ENCODE peak calls at places on chromosomes 7 and 10, in four cellular contexts. One of them, this sample, is unnamed.

GRCh38 chr10:661891-662605 is 27.4 kb downstream of the DIP2C start:
- DNase-seq in GM12878: no peak
- DNase-seq in K562: no peak
- DNase-seq in HepG2: no peak
- DNase-seq in this sample: no peak

GRCh38 chr10:126476256-126476655 is 88.0 kb upstream of the ADAM12 start:
- DNase-seq in K562: no peak
- DNase-seq in GM12878: no peak
- DNase-seq in HepG2: no peak
- DNase-seq in this sample: peak; percentile 26

GRCh38 chr7:130065500-130066152 is 4.7 kb upstream of the KLHDC10 start:
- DNase-seq in HepG2: peak; percentile 72
- DNase-seq in GM12878: no peak
- DNase-seq in K562: no peak
- DNase-seq in this sample: no peak

GRCh38 chr10:127884501-127884900 is 8.2 kb downstream of the CLRN3 start:
- DNase-seq in K562: no peak
- DNase-seq in HepG2: no peak
- DNase-seq in GM12878: no peak
- DNase-seq in this sample: no peak

GRCh38 chr7:36303202-36304098 is 86.2 kb upstream of the ANLN start:
- DNase-seq in HepG2: peak; percentile 59
- DNase-seq in GM12878: no peak
- DNase-seq in K562: no peak
- DNase-seq in this sample: no peak

GRCh38 chr7:151837285-151838042 is 39.5 kb downstream of the PRKAG2 start:
- DNase-seq in K562: no peak
- DNase-seq in HepG2: no peak
- DNase-seq in GM12878: no peak
- DNase-seq in this sample: no peak

GRCh38 chr7:27901028-27901760 is 161.2 kb downstream of the TAX1BP1 start:
- DNase-seq in GM12878: peak; percentile 55
- DNase-seq in HepG2: no peak
- DNase-seq in K562: no peak
- DNase-seq in this sample: no peak

GRCh38 chr7:18037609-18038008 is 10.0 kb upstream of the PRPS1L1 start:
- DNase-seq in K562: no peak
- DNase-seq in GM12878: no peak
- DNase-seq in HepG2: no peak
- DNase-seq in this sample: no peak

GRCh38 chr7:80981405-80981804 is 62.6 kb upstream of the SEMA3C start:
- DNase-seq in GM12878: no peak
- DNase-seq in HepG2: no peak
- DNase-seq in K562: no peak
- DNase-seq in this sample: no peak

GRCh38 chr10:71725998-71726672 is 6.6 kb upstream of the C10orf105 start:
- DNase-seq in HepG2: peak; percentile 46
- DNase-seq in GM12878: no peak
- DNase-seq in K562: peak; percentile 67
- DNase-seq in this sample: peak; percentile 60

GRCh38 chr7:151312356-151312755 is 29.3 kb upstream of the NUB1 start:
- DNase-seq in HepG2: no peak
- DNase-seq in GM12878: no peak
- DNase-seq in K562: no peak
- DNase-seq in this sample: no peak

GRCh38 chr10:30459283-30459682 is 25.3 kb downstream of the MAP3K8 start:
- DNase-seq in K562: no peak
- DNase-seq in HepG2: no peak
- DNase-seq in GM12878: no peak
- DNase-seq in this sample: no peak

GRCh38 chr7:101588131-101588935 is 40.8 kb downstream of the MYL10 start:
- DNase-seq in HepG2: no peak
- DNase-seq in K562: no peak
- DNase-seq in GM12878: no peak
- DNase-seq in this sample: no peak

GRCh38 chr7:31171216-31171750 is 119.2 kb downstream of the ADCYAP1R1 start:
- DNase-seq in GM12878: no peak
- DNase-seq in K562: peak; percentile 8
- DNase-seq in HepG2: no peak
- DNase-seq in this sample: no peak

GRCh38 chr7:138032775-138033174 is 30.9 kb upstream of the CREB3L2 start:
- DNase-seq in HepG2: no peak
- DNase-seq in GM12878: no peak
- DNase-seq in K562: no peak
- DNase-seq in this sample: no peak

GRCh38 chr7:155531686-155532085 is 14.7 kb downstream of the CNPY1 start:
- DNase-seq in HepG2: peak; percentile 39
- DNase-seq in GM12878: no peak
- DNase-seq in K562: no peak
- DNase-seq in this sample: no peak

GRCh38 chr7:155534691-155535090 is 11.7 kb downstream of the CNPY1 start:
- DNase-seq in K562: no peak
- DNase-seq in GM12878: no peak
- DNase-seq in HepG2: no peak
- DNase-seq in this sample: no peak

GRCh38 chr7:155532792-155533119 is 13.6 kb downstream of the CNPY1 start:
- DNase-seq in GM12878: no peak
- DNase-seq in K562: no peak
- DNase-seq in HepG2: no peak
- DNase-seq in this sample: no peak

GRCh38 chr7:155533120-155533826 is 13.1 kb downstream of the CNPY1 start:
- DNase-seq in K562: no peak
- DNase-seq in HepG2: no peak
- DNase-seq in GM12878: no peak
- DNase-seq in this sample: no peak

GRCh38 chr7:155533827-155534690 is 12.3 kb downstream of the CNPY1 start:
- DNase-seq in K562: peak; percentile 60
- DNase-seq in HepG2: peak; percentile 16
- DNase-seq in GM12878: no peak
- DNase-seq in this sample: peak; percentile 83
- TF ChIP-seq ESRRA in K562: no peak
- TF ChIP-seq ESRRA in HepG2: no peak
- TF ChIP-seq ESRRA in GM12878: no peak
- TF ChIP-seq ESRRA in this sample: no peak

GRCh38 chr7:131107343-131108211 is 220.1 kb upstream of the MKLN1 start:
- DNase-seq in GM12878: no peak
- DNase-seq in K562: peak; percentile 86
- DNase-seq in HepG2: peak; percentile 83
- DNase-seq in this sample: peak; percentile 32

GRCh38 chr7:131108212-131108980 is 219.3 kb upstream of the MKLN1 start:
- DNase-seq in HepG2: no peak
- DNase-seq in GM12878: no peak
- DNase-seq in K562: peak; percentile 50
- DNase-seq in this sample: peak; percentile 29

GRCh38 chr7:131110294-131111080 is 217.2 kb upstream of the MKLN1 start:
- DNase-seq in HepG2: no peak
- DNase-seq in K562: peak; percentile 55
- DNase-seq in GM12878: no peak
- DNase-seq in this sample: no peak

GRCh38 chr7:131109757-131110293 is 217.9 kb upstream of the MKLN1 start:
- DNase-seq in K562: peak; percentile 96
- DNase-seq in HepG2: peak; percentile 59
- DNase-seq in GM12878: no peak
- DNase-seq in this sample: peak; percentile 76

DNA sequence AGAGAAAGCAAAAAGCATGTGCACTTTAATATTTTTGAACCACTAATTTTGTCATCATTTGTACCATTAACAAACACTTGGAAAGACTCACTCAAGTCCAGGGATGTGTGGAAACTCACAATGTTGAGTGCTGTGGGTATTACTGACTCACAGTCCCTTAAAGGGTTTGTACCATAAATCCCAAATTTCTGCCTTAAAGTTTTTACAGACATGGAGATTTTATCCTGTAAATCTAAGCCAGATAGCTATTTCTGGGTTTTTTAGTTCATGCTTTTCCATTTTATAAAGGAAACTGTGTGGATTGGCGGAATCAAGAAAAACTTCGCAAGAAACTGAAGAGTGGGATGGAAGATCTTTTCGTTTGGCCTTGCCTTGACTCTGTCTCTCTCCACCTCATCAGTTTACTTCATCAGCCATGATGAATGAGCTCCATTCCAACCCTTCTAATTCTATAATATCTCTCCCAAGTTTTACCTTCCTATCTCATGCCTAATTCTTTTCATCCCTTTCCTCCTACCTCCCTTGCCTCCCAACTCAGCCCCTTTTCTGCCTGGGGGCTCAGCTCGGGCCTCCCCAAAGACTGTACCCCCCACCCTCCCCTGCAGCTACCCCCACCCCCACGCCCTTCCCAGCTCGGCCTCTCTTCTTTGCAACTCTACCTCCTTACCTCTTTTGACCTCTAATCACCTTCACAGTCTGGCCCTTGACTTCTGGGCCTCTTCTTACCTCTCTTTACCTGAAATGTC is 218.5 kb upstream of the MKLN1 start:
- DNase-seq in HepG2: no peak
- DNase-seq in K562: peak; percentile 42
- DNase-seq in GM12878: no peak
- DNase-seq in this sample: no peak
- TF ChIP-seq CBFB in HepG2: no peak
- TF ChIP-seq CBFB in K562: no peak
- TF ChIP-seq CBFB in GM12878: no peak
- TF ChIP-seq CBFB in this sample: no peak

GRCh38 chr7:86534641-86535040 is 109.1 kb upstream of the GRM3 start:
- DNase-seq in HepG2: no peak
- DNase-seq in K562: no peak
- DNase-seq in GM12878: no peak
- DNase-seq in this sample: no peak
- TF ChIP-seq ESRRA in HepG2: no peak
- TF ChIP-seq ESRRA in K562: no peak
- TF ChIP-seq ESRRA in GM12878: no peak
- TF ChIP-seq ESRRA in this sample: no peak

DNA sequence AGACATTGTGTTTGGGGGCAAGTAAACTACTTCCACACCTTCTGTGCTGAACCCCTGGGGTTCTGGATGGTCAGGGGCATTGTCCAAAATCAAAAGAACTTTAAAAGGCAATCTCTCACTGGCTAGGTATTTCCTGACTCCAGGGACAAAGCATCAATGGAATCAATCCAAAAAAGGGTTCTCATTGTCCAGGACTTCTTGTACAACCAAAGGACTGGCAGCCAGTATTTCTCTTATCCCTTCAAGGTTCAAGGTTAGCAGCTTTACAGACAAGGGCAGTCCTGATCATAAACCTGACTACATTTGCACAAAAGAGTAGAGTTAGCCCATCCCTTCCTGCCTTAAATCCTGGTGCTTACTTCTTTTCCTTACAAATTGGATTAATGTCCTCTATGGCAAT is 24.0 kb downstream of the SRPK2 start:
- DNase-seq in GM12878: no peak
- DNase-seq in K562: no peak
- DNase-seq in HepG2: peak; percentile 48
- DNase-seq in this sample: no peak
- TF ChIP-seq CBFB in GM12878: no peak
- TF ChIP-seq CBFB in K562: no peak
- TF ChIP-seq CBFB in HepG2: no peak
- TF ChIP-seq CBFB in this sample: no peak

DNA sequence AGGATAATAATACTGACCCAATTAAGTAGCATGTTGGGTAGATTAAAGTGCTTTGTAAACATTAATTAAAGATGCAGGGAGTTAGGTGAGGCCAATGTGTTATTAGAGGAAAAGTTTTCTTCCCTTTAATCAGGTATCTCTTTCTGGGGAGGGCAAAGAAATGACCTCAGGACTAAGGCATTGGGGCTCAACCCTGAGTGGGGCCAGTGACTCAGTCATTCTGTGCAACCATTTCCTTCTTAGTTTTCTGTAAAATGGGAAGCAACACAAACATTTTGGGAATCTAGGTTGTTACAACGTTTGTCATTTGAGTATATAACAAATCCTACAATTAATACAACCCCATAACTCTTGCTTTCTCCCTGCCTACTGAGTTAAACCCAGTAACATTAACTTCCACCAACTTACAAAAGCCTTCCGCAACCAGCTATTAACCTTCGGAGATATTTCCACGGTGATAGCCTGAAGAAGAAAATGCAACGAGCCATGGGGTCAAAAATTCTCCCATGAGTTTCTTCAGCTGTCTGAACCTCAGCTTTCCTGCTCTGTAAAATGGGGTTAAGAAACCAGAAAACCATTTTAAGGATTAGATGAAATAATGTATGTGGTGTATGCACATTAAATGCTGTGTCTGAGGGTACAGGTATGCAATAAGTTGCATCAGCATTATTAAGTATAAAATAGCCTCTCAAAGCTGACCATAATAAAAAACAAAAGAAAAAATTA is 962 bp upstream of the PROSER2 start:
- DNase-seq in K562: no peak
- DNase-seq in HepG2: no peak
- DNase-seq in GM12878: no peak
- DNase-seq in this sample: no peak
- TF ChIP-seq ESRRA in K562: no peak
- TF ChIP-seq ESRRA in HepG2: no peak
- TF ChIP-seq ESRRA in GM12878: no peak
- TF ChIP-seq ESRRA in this sample: no peak

GRCh38 chr7:48091506-48092433 is 2.7 kb downstream of the UPP1 start:
- DNase-seq in GM12878: no peak
- DNase-seq in K562: no peak
- DNase-seq in HepG2: no peak
- DNase-seq in this sample: no peak

GRCh38 chr7:48097511-48098231 is 8.6 kb downstream of the UPP1 start:
- DNase-seq in GM12878: no peak
- DNase-seq in HepG2: no peak
- DNase-seq in K562: no peak
- DNase-seq in this sample: no peak

GRCh38 chr7:48096273-48096672 is 7.2 kb downstream of the UPP1 start:
- DNase-seq in GM12878: no peak
- DNase-seq in K562: no peak
- DNase-seq in HepG2: no peak
- DNase-seq in this sample: no peak

GRCh38 chr7:48098846-48099245 is 9.8 kb downstream of the UPP1 start:
- DNase-seq in K562: no peak
- DNase-seq in GM12878: no peak
- DNase-seq in HepG2: no peak
- DNase-seq in this sample: no peak

DNA sequence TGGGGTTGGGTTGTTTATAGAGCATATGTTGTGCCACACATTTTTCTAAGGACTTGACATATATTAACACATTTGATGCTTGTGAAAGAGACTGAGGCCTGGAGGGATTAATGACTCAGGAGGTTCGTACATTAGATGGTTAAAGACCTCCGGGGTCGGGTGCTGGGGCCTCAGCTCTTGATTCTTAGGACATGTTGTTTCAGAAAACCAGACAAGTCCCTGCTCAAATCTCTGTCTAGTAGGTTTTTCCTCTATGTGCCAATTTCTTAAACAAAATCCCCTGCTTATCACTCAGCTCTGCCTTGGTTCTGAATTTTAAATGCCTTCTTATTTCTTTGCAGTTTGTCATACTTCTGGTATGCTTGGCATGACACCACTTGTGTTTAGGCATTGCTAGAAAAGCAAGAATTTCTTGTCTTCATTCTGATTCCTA is 5.8 kb downstream of the UPP1 start:
- DNase-seq in HepG2: no peak
- DNase-seq in GM12878: no peak
- DNase-seq in K562: no peak
- DNase-seq in this sample: no peak
- TF ChIP-seq CBFB in HepG2: no peak
- TF ChIP-seq CBFB in GM12878: no peak
- TF ChIP-seq CBFB in K562: no peak
- TF ChIP-seq CBFB in this sample: no peak